ENCODE peak calls at places on chromosomes 5 and 9, in six cellular contexts. One of them, this sample, is unnamed. For H3K4me1, the result is how much of the 10 kb centered on the place peaks cover.

GRCh38 chr5:59874675-59875074 is 18.9 kb downstream of the PDE4D start:
- DNase-seq in IMR-90: peak
- DNase-seq in mesenchymal stem cell: no peak
- DNase-seq in H9: no peak
- DNase-seq in mesendoderm: no peak
- DNase-seq in H1: no peak
- DNase-seq in this sample: no peak

GRCh38 chr5:166845044-166845443 is 1446.4 kb upstream of the WWC1 start:
- DNase-seq in IMR-90: no peak
- DNase-seq in mesenchymal stem cell: peak
- DNase-seq in H9: no peak
- DNase-seq in mesendoderm: peak
- DNase-seq in H1: no peak
- DNase-seq in this sample: peak

GRCh38 chr5:131608597-131608996 is 26.4 kb downstream of the RAPGEF6 start:
- DNase-seq in IMR-90: no peak
- DNase-seq in mesenchymal stem cell: no peak
- DNase-seq in H9: no peak
- DNase-seq in mesendoderm: no peak
- DNase-seq in H1: no peak
- DNase-seq in this sample: no peak

GRCh38 chr9:25681270-25681669 is 3.0 kb upstream of the TUSC1 start:
- DNase-seq in IMR-90: peak
- DNase-seq in mesenchymal stem cell: peak
- DNase-seq in H9: no peak
- DNase-seq in mesendoderm: no peak
- DNase-seq in H1: no peak
- DNase-seq in this sample: no peak

GRCh38 chr9:7957803-7958202 is 158.2 kb upstream of the DMAC1 start:
- DNase-seq in IMR-90: no peak
- DNase-seq in mesenchymal stem cell: no peak
- DNase-seq in H9: no peak
- DNase-seq in mesendoderm: no peak
- DNase-seq in H1: no peak
- DNase-seq in this sample: no peak

GRCh38 chr5:168328804-168329203 is 37.4 kb downstream of the WWC1 start:
- DNase-seq in IMR-90: peak
- DNase-seq in mesenchymal stem cell: peak
- DNase-seq in H9: peak
- DNase-seq in mesendoderm: peak
- DNase-seq in H1: peak
- DNase-seq in this sample: no peak

GRCh38 chr5:92371171-92371888 is 988.2 kb upstream of the ARRDC3 start:
- DNase-seq in IMR-90: no peak
- DNase-seq in mesenchymal stem cell: no peak
- DNase-seq in H9: no peak
- DNase-seq in mesendoderm: no peak
- DNase-seq in H1: no peak
- DNase-seq in this sample: no peak

GRCh38 chr5:96209829-96210228 is 223.2 kb downstream of the PCSK1 start:
- DNase-seq in IMR-90: peak
- DNase-seq in mesenchymal stem cell: no peak
- DNase-seq in H9: no peak
- DNase-seq in mesendoderm: no peak
- DNase-seq in H1: no peak
- DNase-seq in this sample: no peak

GRCh38 chr5:179698935-179699639 is at the start of gene CANX:
- DNase-seq in IMR-90: no peak
- DNase-seq in mesenchymal stem cell: no peak
- DNase-seq in H9: no peak
- DNase-seq in mesendoderm: no peak
- DNase-seq in H1: no peak
- DNase-seq in this sample: no peak

GRCh38 chr9:14205463-14205862 is 108.5 kb downstream of the NFIB start:
- DNase-seq in IMR-90: peak
- DNase-seq in mesenchymal stem cell: peak
- DNase-seq in H9: no peak
- DNase-seq in mesendoderm: no peak
- DNase-seq in H1: no peak
- DNase-seq in this sample: no peak

GRCh38 chr5:80928073-80928472 is 32.1 kb upstream of the RASGRF2 start:
- DNase-seq in IMR-90: no peak
- DNase-seq in mesenchymal stem cell: no peak
- DNase-seq in H9: no peak
- DNase-seq in mesendoderm: no peak
- DNase-seq in H1: no peak
- DNase-seq in this sample: no peak

GRCh38 chr9:118635416-118635815 is 733.8 kb downstream of the BRINP1 start:
- DNase-seq in IMR-90: no peak
- DNase-seq in mesenchymal stem cell: no peak
- DNase-seq in H9: no peak
- DNase-seq in mesendoderm: no peak
- DNase-seq in H1: no peak
- DNase-seq in this sample: no peak

GRCh38 chr5:52964138-52964537 is 25.0 kb upstream of the ITGA2 start:
- DNase-seq in IMR-90: peak
- DNase-seq in mesenchymal stem cell: no peak
- DNase-seq in H9: no peak
- DNase-seq in mesendoderm: no peak
- DNase-seq in H1: no peak
- DNase-seq in this sample: no peak

GRCh38 chr9:113654605-113655193 is 191.2 kb downstream of the RGS3 start:
- DNase-seq in IMR-90: no peak
- DNase-seq in mesenchymal stem cell: no peak
- DNase-seq in H9: no peak
- DNase-seq in mesendoderm: no peak
- DNase-seq in H1: no peak
- DNase-seq in this sample: no peak

GRCh38 chr9:121717141-121717749 is 65.8 kb downstream of the DAB2IP start:
- DNase-seq in IMR-90: no peak
- DNase-seq in mesenchymal stem cell: no peak
- DNase-seq in H9: no peak
- DNase-seq in mesendoderm: no peak
- DNase-seq in H1: no peak
- DNase-seq in this sample: no peak

GRCh38 chr5:172344855-172345254 is 61.3 kb upstream of the UBTD2 start:
- DNase-seq in IMR-90: no peak
- DNase-seq in mesenchymal stem cell: no peak
- DNase-seq in H9: no peak
- DNase-seq in mesendoderm: no peak
- DNase-seq in H1: no peak
- DNase-seq in this sample: no peak

GRCh38 chr9:121298016-121298538 is 30.1 kb downstream of the GSN start:
- DNase-seq in IMR-90: no peak
- DNase-seq in mesenchymal stem cell: no peak
- DNase-seq in H9: no peak
- DNase-seq in mesendoderm: no peak
- DNase-seq in H1: no peak
- DNase-seq in this sample: peak

GRCh38 chr9:34079181-34079580 is 30.5 kb upstream of the UBAP2 start:
- DNase-seq in IMR-90: peak
- DNase-seq in mesenchymal stem cell: peak
- DNase-seq in H9: no peak
- DNase-seq in mesendoderm: peak
- DNase-seq in H1: no peak
- DNase-seq in this sample: no peak

GRCh38 chr5:179344301-179345178 is 721 bp downstream of the ADAMTS2 start:
- DNase-seq in IMR-90: peak
- DNase-seq in mesenchymal stem cell: peak
- DNase-seq in H9: no peak
- DNase-seq in mesendoderm: peak
- DNase-seq in H1: peak
- DNase-seq in this sample: peak

GRCh38 chr9:136326061-136326776 is 1.1 kb upstream of the GPSM1 start:
- DNase-seq in IMR-90: peak
- DNase-seq in mesenchymal stem cell: peak
- DNase-seq in H9: peak
- DNase-seq in mesendoderm: peak
- DNase-seq in H1: peak
- DNase-seq in this sample: no peak

GRCh38 chr5:40904205-40904993 is 4.9 kb upstream of the C7 start:
- DNase-seq in IMR-90: peak
- DNase-seq in mesenchymal stem cell: peak
- DNase-seq in H9: peak
- DNase-seq in mesendoderm: peak
- DNase-seq in H1: peak
- DNase-seq in this sample: peak

GRCh38 chr5:142824391-142824790 is 54.2 kb downstream of the ARHGAP26 start:
- DNase-seq in IMR-90: no peak
- DNase-seq in mesenchymal stem cell: no peak
- DNase-seq in H9: no peak
- DNase-seq in mesendoderm: no peak
- DNase-seq in H1: no peak
- DNase-seq in this sample: no peak

GRCh38 chr5:142821027-142821732 is 51.0 kb downstream of the ARHGAP26 start:
- DNase-seq in IMR-90: no peak
- DNase-seq in mesenchymal stem cell: no peak
- DNase-seq in H9: no peak
- DNase-seq in mesendoderm: no peak
- DNase-seq in H1: no peak
- DNase-seq in this sample: no peak

GRCh38 chr5:142821733-142822487 is 51.7 kb downstream of the ARHGAP26 start:
- DNase-seq in IMR-90: peak
- DNase-seq in mesenchymal stem cell: peak
- DNase-seq in H9: no peak
- DNase-seq in mesendoderm: no peak
- DNase-seq in H1: no peak
- DNase-seq in this sample: no peak

GRCh38 chr5:142825378-142826089 is 55.4 kb downstream of the ARHGAP26 start:
- DNase-seq in IMR-90: no peak
- DNase-seq in mesenchymal stem cell: no peak
- DNase-seq in H9: no peak
- DNase-seq in mesendoderm: no peak
- DNase-seq in H1: no peak
- DNase-seq in this sample: no peak

DNA sequence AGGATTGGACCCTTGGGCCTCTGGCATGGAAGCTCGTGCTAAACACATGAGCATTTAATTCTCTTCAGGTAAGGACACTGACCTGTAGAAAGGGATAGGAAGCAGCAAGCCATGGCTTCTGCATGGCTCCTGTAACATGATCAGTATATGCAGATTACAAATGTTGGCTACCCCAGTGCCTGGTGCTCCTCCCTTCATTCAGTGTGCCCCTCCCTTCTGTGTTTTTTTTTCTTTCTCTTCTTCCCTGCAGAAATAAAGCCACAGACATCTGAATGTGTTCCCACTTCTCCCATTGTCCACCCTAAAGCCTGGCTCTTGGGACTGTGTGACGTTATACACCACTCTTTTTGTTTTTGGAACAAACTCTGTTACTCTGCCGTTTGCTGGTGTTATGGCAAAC is 53.0 kb downstream of the ARHGAP26 start:
- DNase-seq in IMR-90: no peak
- DNase-seq in mesenchymal stem cell: no peak
- DNase-seq in H9: no peak
- DNase-seq in mesendoderm: no peak
- DNase-seq in H1: no peak
- DNase-seq in this sample: no peak
- H3K4me1 ChIP-seq in IMR-90: under half
- H3K4me1 ChIP-seq in mesenchymal stem cell: under half
- H3K4me1 ChIP-seq in H9: under half
- H3K4me1 ChIP-seq in mesendoderm: under half
- H3K4me1 ChIP-seq in H1: under half
- H3K4me1 ChIP-seq in this sample: under half

DNA sequence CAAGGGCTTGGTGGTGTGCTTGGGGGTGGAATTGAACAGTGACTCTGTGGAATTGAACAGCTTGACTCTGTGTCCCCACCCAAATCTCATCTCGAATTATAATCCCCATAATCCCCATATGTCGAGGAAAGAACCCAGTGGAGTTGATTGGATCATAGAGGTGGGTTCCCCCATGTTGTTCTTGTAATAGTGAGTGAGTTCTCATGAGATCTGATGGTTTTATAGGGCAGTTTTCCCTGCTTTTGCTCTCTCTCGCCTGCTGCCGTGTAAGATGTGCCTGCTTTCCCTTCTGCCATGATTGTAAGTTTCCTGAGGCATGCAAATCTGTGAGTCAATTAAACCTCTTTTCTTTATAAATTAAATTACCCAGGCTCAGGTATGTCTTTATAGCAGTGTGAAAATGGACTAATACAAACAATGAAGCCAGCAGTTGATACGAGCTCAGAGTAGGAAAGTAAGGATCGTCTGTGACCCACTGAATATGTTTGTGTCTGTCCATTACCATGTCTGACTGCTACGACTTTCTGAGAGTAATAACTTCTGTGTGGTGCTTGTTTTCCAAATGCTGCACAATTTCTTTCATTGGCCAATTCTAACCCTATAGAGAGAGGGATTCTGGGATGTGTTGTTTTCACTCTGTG is 17.9 kb upstream of the RICTOR start:
- DNase-seq in IMR-90: no peak
- DNase-seq in mesenchymal stem cell: no peak
- DNase-seq in H9: no peak
- DNase-seq in mesendoderm: no peak
- DNase-seq in H1: no peak
- DNase-seq in this sample: no peak
- H2BK15ac ChIP-seq in IMR-90: peak
- H2BK15ac ChIP-seq in mesenchymal stem cell: no peak
- H2BK15ac ChIP-seq in H9: no peak
- H2BK15ac ChIP-seq in mesendoderm: no peak
- H2BK15ac ChIP-seq in H1: no peak
- H2BK15ac ChIP-seq in this sample: no peak

GRCh38 chr5:154316223-154316967 is 125.9 kb downstream of the GALNT10 start:
- DNase-seq in IMR-90: peak
- DNase-seq in mesenchymal stem cell: peak
- DNase-seq in H9: no peak
- DNase-seq in mesendoderm: no peak
- DNase-seq in H1: peak
- DNase-seq in this sample: no peak
- H3K4ac ChIP-seq in IMR-90: no peak
- H3K4ac ChIP-seq in mesenchymal stem cell: no peak
- H3K4ac ChIP-seq in H9: no peak
- H3K4ac ChIP-seq in mesendoderm: no peak
- H3K4ac ChIP-seq in H1: no peak
- H3K4ac ChIP-seq in this sample: no peak

DNA sequence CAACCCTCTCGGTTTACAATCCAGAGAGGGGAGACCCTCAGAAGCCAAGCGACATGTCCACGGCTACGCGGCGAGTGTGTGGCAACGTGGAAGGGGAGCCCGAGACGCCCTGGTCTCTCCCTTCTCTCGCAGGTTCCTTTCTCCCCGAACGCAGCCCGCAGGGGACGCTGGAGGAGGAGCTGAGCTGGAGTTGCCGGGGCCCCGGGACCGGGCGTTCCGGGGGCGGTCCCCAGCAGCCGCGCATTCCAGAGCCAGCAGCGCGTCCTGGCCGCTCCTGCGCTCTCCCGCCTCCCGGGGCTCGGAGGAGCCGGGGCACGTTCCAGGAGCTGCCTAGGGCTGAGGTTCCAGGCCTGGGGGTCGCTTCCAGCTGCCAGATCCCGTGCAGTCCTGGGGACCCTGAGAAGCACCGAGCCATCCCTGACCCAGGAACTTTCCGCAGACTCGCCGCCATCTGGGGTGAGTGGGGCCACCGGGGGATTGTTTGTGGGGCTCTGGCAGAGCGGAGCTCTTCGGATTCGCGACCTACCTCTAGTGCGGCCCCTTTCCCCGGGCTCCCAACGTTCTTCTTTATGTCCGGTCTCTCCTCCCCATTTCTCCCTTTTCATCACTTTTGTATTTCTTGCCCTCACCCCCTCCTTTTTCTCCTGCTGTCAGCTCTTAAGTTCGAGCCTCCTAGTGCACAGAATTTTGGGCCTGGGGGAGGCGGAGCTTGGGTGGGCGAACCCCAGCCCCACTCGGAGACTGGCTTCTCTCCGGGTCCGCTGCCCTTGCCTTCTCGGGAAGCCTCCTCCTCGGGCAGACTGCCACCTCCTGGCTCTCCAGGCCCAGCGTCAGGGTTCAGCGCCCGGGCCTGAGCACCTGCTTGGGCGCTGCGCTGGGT is at the start of gene SMIM3:
- DNase-seq in IMR-90: peak
- DNase-seq in mesenchymal stem cell: peak
- DNase-seq in H9: peak
- DNase-seq in mesendoderm: peak
- DNase-seq in H1: peak
- DNase-seq in this sample: peak
- H3K4me1 ChIP-seq in IMR-90: under half
- H3K4me1 ChIP-seq in mesenchymal stem cell: under half
- H3K4me1 ChIP-seq in H9: under half
- H3K4me1 ChIP-seq in mesendoderm: under half
- H3K4me1 ChIP-seq in H1: under half
- H3K4me1 ChIP-seq in this sample: under half

This sample was measured in neuronal stem cell.